ENCODE peak calls at places on chromosomes 1 and 21, in six cellular contexts. C, X, Y, S, N and K are unnamed samples.
A peak's percentile ranks its signal among the peaks of the same experiment; 100 is the strongest.

GRCh38 chr1:31439276-31439675 is 26.3 kb downstream of the SERINC2 start:
- DNase-seq in X (no peak), Y (no peak), N (no peak), S (no peak), C (no peak), K (no peak)

GRCh38 chr1:44314401-44314800 is 40.7 kb downstream of the ERI3 start:
- DNase-seq in C (no peak), S (no peak), Y (no peak), N (no peak), X (no peak), K (no peak)

GRCh38 chr1:186304982-186305949 is 69.8 kb downstream of the TPR start:
- DNase-seq in Y (peak; percentile 47), C (no peak), X (no peak), S (no peak), N (peak; percentile 37), K (no peak)

GRCh38 chr1:154972517-154973343 is 1.8 kb upstream of the CKS1B start:
- DNase-seq in N (no peak), S (no peak), C (peak; percentile 82), Y (peak; percentile 98), X (peak; percentile 85), K (peak; percentile 94)

GRCh38 chr1:65309317-65310077 is at the start of gene DNAJC6:
- DNase-seq in S (peak; percentile 50), X (peak; percentile 86), Y (peak; percentile 71), N (peak; percentile 43), C (peak; percentile 75), K (peak; percentile 87)

GRCh38 chr1:37306461-37306860 is 167.9 kb upstream of the ZC3H12A start:
- DNase-seq in Y (no peak), X (no peak), S (no peak), C (no peak), N (no peak), K (no peak)

GRCh38 chr21:22363504-22363903 is 1365.3 kb downstream of the NCAM2 start:
- DNase-seq in X (no peak), C (no peak), N (no peak), S (no peak), Y (no peak), K (no peak)

GRCh38 chr1:167681024-167681423 is 40.8 kb upstream of the MPZL1 start:
- DNase-seq in N (no peak), X (no peak), C (no peak), S (no peak), Y (no peak), K (no peak)

GRCh38 chr1:234132799-234133198 is 228.3 kb downstream of the SLC35F3 start:
- DNase-seq in C (no peak), X (no peak), S (no peak), Y (no peak), N (no peak), K (no peak)

GRCh38 chr1:244151558-244151957 is 100.5 kb downstream of the ZBTB18 start:
- DNase-seq in X (no peak), N (no peak), S (no peak), Y (no peak), C (no peak), K (no peak)

GRCh38 chr1:203914292-203914691 is 52.9 kb downstream of the SNRPE start:
- DNase-seq in C (no peak), N (no peak), Y (no peak), S (no peak), X (no peak), K (no peak)

GRCh38 chr1:213067366-213067765 is 16.3 kb downstream of the RPS6KC1 start:
- DNase-seq in N (no peak), C (no peak), Y (no peak), X (no peak), S (no peak), K (no peak)

GRCh38 chr21:33644383-33645074 is 2.2 kb downstream of the ITSN1 start:
- DNase-seq in S (no peak), C (no peak), X (no peak), N (no peak), Y (peak; percentile 59), K (no peak)